ENCODE peak calls at places on chromosomes 11 and 22, in eight cellular contexts. B is IMR-90, H is choroid plexus epithelial cell, G is upper lobe of right lung, R is astrocyte of the spinal cord, A is body of pancreas, O is fibroblast of the aortic adventitia, X is cardiac muscle cell. Z is an unnamed sample.

GRCh38 chr11:124108158-124108557 is 7.1 kb upstream of the VWA5A start:
- DNase-seq in B (peak), H (peak), G (no peak), R (peak), A (peak), O (peak), X (peak), Z (peak)

GRCh38 chr11:119671048-119671447 is 58.0 kb downstream of the NECTIN1 start:
- DNase-seq in B (peak), H (peak), G (no peak), R (peak), A (peak), O (peak), X (peak), Z (no peak)

GRCh38 chr22:22877523-22878210 is 9.9 kb upstream of the IGLL5 start:
- DNase-seq in B (peak), H (peak), G (peak), R (peak), A (peak), O (peak), X (peak), Z (peak)

GRCh38 chr22:39254789-39255298 is 10.1 kb upstream of the PDGFB start:
- DNase-seq in B (peak), H (peak), G (no peak), R (peak), A (no peak), O (peak), X (no peak), Z (peak)

GRCh38 chr11:67484847-67485311 is 2.1 kb downstream of the AIP start:
- DNase-seq in B (no peak), H (no peak), G (no peak), R (no peak), A (no peak), O (no peak), X (no peak), Z (no peak)

GRCh38 chr11:107139396-107139795 is 121.1 kb upstream of the GUCY1A2 start:
- DNase-seq in B (no peak), H (no peak), G (no peak), R (no peak), A (no peak), O (no peak), X (no peak), Z (no peak)

GRCh38 chr11:93005239-93005638 is 35.8 kb downstream of the MTNR1B start:
- DNase-seq in B (peak), H (peak), G (no peak), R (peak), A (no peak), O (peak), X (peak), Z (peak)

GRCh38 chr11:8759634-8760033 is 77.0 kb downstream of the RPL27A start:
- DNase-seq in B (no peak), H (no peak), G (no peak), R (no peak), A (peak), O (peak), X (no peak), Z (no peak)

GRCh38 chr22:31139866-31140716 is at the start of gene PLA2G3:
- DNase-seq in B (peak), H (peak), G (peak), R (peak), A (no peak), O (peak), X (peak), Z (peak)

GRCh38 chr22:24153959-24154358 is 27.3 kb upstream of the SUSD2 start:
- DNase-seq in B (no peak), H (no peak), G (no peak), R (no peak), A (no peak), O (no peak), X (no peak), Z (no peak)

GRCh38 chr11:77401486-77402217 is 72.2 kb downstream of the PAK1 start:
- DNase-seq in B (no peak), H (no peak), G (no peak), R (no peak), A (no peak), O (no peak), X (no peak), Z (peak)

GRCh38 chr11:130131957-130132850 is 27.4 kb upstream of the ST14 start:
- DNase-seq in B (peak), H (peak), G (no peak), R (peak), A (peak), O (peak), X (peak), Z (peak)

GRCh38 chr11:92845390-92846185 is 123.9 kb upstream of the MTNR1B start:
- DNase-seq in B (no peak), H (no peak), G (no peak), R (no peak), A (no peak), O (no peak), X (no peak), Z (peak)

GRCh38 chr11:44765676-44766075 is 38.9 kb downstream of the TSPAN18 start:
- DNase-seq in B (no peak), H (no peak), G (no peak), R (no peak), A (no peak), O (no peak), X (no peak), Z (no peak)

GRCh38 chr11:2194877-2195755 is 23.5 kb upstream of the TH start:
- DNase-seq in B (peak), H (peak), G (no peak), R (peak), A (peak), O (peak), X (peak), Z (peak)

GRCh38 chr11:126328001-126328390 is 24.1 kb downstream of the DCPS start:
- DNase-seq in B (no peak), H (no peak), G (peak), R (no peak), A (no peak), O (no peak), X (no peak), Z (no peak)

GRCh38 chr11:126329644-126330200 is 25.8 kb upstream of the ST3GAL4 start:
- DNase-seq in B (peak), H (no peak), G (no peak), R (no peak), A (no peak), O (no peak), X (no peak), Z (no peak)

GRCh38 chr11:126327280-126328000 is 23.6 kb downstream of the DCPS start:
- DNase-seq in B (no peak), H (no peak), G (no peak), R (no peak), A (peak), O (no peak), X (no peak), Z (no peak)

GRCh38 chr11:126328938-126329643 is 25.2 kb downstream of the DCPS start:
- DNase-seq in B (no peak), H (no peak), G (no peak), R (no peak), A (no peak), O (no peak), X (no peak), Z (no peak)

DNA sequence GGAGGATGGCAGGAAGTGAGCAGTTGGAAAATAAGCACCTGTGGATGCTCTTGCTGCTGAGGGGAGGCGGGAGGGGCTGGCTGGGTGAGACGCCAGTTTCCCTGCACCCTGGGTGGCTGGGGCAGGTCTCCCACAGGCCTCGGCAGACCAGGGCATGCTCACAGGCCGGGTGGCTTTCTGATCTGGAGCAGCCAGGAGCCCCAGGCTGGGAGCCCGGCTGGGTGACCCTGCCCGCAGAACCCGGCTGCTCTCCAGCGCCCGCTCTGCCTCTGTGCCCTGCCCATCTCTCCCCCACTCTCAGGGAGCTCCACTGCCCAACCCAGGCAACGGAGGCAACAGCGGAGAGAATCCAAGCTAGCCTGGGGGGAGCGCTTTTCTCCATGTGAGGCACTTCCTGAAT is 24.6 kb downstream of the DCPS start:
- DNase-seq in B (no peak), H (no peak), G (peak), R (no peak), A (no peak), O (no peak), X (no peak), Z (no peak)
- H3K4me3 ChIP-seq in B (no peak), H (no peak), G (no peak), R (no peak), A (no peak), O (no peak), X (no peak), Z (no peak)

GRCh38 chr11:976431-977160 is 50.9 kb downstream of the AP2A2 start:
- DNase-seq in B (no peak), H (no peak), G (no peak), R (peak), A (peak), O (peak), X (peak), Z (no peak)
- TF ChIP-seq CTCF in B (no peak), H (no peak), G (no peak), R (peak), A (peak), O (no peak), X (peak), Z (no peak)

GRCh38 chr11:72236083-72236697 is 7.8 kb downstream of the PHOX2A start:
- DNase-seq in B (peak), H (no peak), G (no peak), R (no peak), A (no peak), O (no peak), X (no peak), Z (no peak)
- H3K4me3 ChIP-seq in B (no peak), H (no peak), G (no peak), R (no peak), A (no peak), O (no peak), X (no peak), Z (no peak)

GRCh38 chr22:37283393-37283937 is 1.2 kb downstream of the CYTH4 start:
- DNase-seq in B (no peak), H (no peak), G (no peak), R (no peak), A (no peak), O (no peak), X (no peak), Z (no peak)
- TF ChIP-seq CTCF in B (peak), H (peak), G (no peak), R (peak), A (no peak), O (peak), X (no peak), Z (peak)

GRCh38 chr11:125202977-125203376 is 38.4 kb downstream of the PKNOX2 start:
- DNase-seq in B (no peak), H (no peak), G (no peak), R (no peak), A (no peak), O (no peak), X (no peak), Z (no peak)

GRCh38 chr11:125199915-125200314 is 35.4 kb downstream of the PKNOX2 start:
- DNase-seq in B (no peak), H (no peak), G (no peak), R (no peak), A (no peak), O (no peak), X (no peak), Z (no peak)

GRCh38 chr11:125202362-125202880 is 37.9 kb downstream of the PKNOX2 start:
- DNase-seq in B (no peak), H (no peak), G (peak), R (no peak), A (no peak), O (no peak), X (peak), Z (no peak)

GRCh38 chr11:125200441-125200840 is 35.9 kb downstream of the PKNOX2 start:
- DNase-seq in B (no peak), H (no peak), G (no peak), R (no peak), A (no peak), O (no peak), X (no peak), Z (no peak)

GRCh38 chr11:125201525-125202121 is 37.1 kb downstream of the PKNOX2 start:
- DNase-seq in B (peak), H (peak), G (peak), R (no peak), A (peak), O (peak), X (peak), Z (peak)
- H3K4me3 ChIP-seq in B (no peak), H (no peak), G (no peak), R (no peak), A (no peak), O (no peak), X (no peak), Z (no peak)

DNA sequence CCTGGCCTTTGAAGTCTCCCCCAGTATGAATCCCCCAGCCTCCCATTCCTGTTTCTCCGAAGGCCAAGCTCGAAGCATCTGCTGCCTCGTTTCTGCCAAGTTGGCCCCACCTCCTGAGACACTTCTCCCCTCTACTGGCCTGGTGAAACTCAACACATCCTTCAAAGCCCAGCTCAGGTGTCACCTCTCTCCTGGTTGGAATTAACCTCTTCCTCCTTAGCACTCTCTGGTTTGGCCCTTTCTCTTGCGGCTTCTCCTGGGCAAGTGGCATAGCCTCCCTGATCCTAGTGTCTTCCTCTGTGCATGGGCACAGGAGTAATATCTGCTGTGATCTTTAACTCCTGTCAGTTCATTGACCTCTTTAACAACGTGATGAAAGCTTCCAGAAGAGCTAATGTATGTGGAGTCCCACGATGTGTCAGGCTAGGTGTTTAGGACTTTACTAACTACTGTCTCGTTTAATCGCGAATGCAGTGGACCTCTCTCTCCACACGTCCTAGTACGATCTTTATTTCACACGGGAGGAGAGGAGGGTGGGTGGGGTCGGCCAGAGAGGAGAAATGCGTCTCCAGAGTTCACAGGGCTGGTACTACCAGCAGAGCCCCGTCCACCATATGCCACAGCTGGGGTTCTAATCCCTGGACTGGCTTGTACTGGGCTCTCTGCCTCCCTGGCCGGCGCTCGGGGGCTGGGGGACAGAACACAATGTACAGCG is 824 bp upstream of the PTPRJ start:
- DNase-seq in B (no peak), H (no peak), G (no peak), R (no peak), A (no peak), O (no peak), X (peak), Z (no peak)
- TF ChIP-seq CTCF in B (no peak), H (no peak), G (no peak), R (no peak), A (no peak), O (no peak), X (no peak), Z (no peak)